ENCODE peak calls at places on chromosomes 5 and 9, in eight cellular contexts. K, C, R, O, T, F, Y and M are unnamed samples. For H3K27me3, the result is how much of the 10 kb centered on the place peaks cover.

GRCh38 chr9:1050125-1050895 is at the start of gene DMRT2:
- DNase-seq in C (peak), R (peak), O (peak), Y (peak), T (peak), K (peak), F (peak), M (peak)

GRCh38 chr5:18394154-18394804 is 760.0 kb downstream of the TAF11L14 start:
- DNase-seq in R (peak), O (peak), F (peak), T (no peak), Y (peak), C (peak), K (peak), M (peak)

GRCh38 chr5:131968396-131968954 is 23.0 kb upstream of the MEIKIN start:
- DNase-seq in F (peak), T (no peak), C (no peak), K (no peak), R (no peak), Y (no peak), O (no peak), M (no peak)

GRCh38 chr5:35047785-35048404 is at the start of gene AGXT2:
- DNase-seq in K (no peak), F (no peak), O (no peak), C (no peak), R (no peak), T (no peak), Y (no peak), M (no peak)

GRCh38 chr9:4679268-4680177 is at the start of gene CDC37L1:
- DNase-seq in O (peak), Y (peak), F (peak), R (peak), C (peak), K (peak), T (peak), M (peak)

GRCh38 chr9:127049044-127049443 is 73.4 kb downstream of the ANGPTL2 start:
- DNase-seq in O (no peak), C (peak), T (peak), K (no peak), F (peak), Y (peak), R (no peak), M (no peak)

GRCh38 chr5:82107277-82107676 is 135.5 kb downstream of the ATG10 start:
- DNase-seq in K (no peak), C (peak), T (no peak), R (no peak), Y (no peak), O (peak), F (peak), M (no peak)

GRCh38 chr5:5941486-5941885 is 436.9 kb downstream of the MED10 start:
- DNase-seq in R (no peak), C (no peak), K (peak), Y (no peak), O (no peak), T (no peak), F (no peak), M (no peak)

GRCh38 chr9:69097053-69097452 is 61.5 kb downstream of the FXN start:
- DNase-seq in O (no peak), F (peak), K (no peak), T (no peak), R (no peak), Y (peak), C (peak), M (peak)

GRCh38 chr9:129561594-129562281 is 59.2 kb downstream of the C9orf50 start:
- DNase-seq in C (peak), K (no peak), F (peak), R (peak), Y (no peak), O (no peak), T (no peak), M (no peak)

GRCh38 chr5:77428033-77428432 is 64.1 kb downstream of the WDR41 start:
- DNase-seq in K (no peak), R (no peak), C (no peak), O (no peak), Y (no peak), T (no peak), F (no peak), M (no peak)
- H3K4me3 ChIP-seq in K (no peak), R (no peak), C (no peak), O (no peak), Y (no peak), T (no peak), F (no peak), M (no peak)

GRCh38 chr9:88660611-88661010 is 125.6 kb downstream of the NXNL2 start:
- DNase-seq in Y (no peak), O (peak), R (peak), T (no peak), F (peak), C (peak), K (peak), M (peak)
- H3K27me3 ChIP-seq in Y (under half), O (under half), R (under half), T (under half), F (under half), C (under half), K (under half), M (under half)

DNA sequence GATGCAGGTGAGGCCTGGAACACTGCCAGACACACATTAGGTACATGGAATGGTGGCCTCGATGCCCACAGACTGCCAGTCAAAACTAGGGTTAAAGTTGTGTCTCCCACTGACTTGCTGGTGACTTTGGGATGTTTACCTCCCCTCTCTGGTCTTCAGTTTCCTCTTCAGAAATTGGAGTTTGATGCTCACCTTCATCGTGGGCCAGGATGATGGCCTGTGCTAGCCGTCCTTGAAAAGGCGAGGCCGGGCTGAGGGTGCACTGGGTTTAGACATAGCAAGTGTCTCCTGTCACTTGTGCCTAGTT is 49.0 kb upstream of the FOXE1 start:
- DNase-seq in R (no peak), K (no peak), C (no peak), F (no peak), T (no peak), Y (no peak), O (no peak), M (no peak)
- H3K4me3 ChIP-seq in R (peak), K (peak), C (no peak), F (peak), T (no peak), Y (no peak), O (peak), M (peak)

GRCh38 chr9:136128436-136128835 is 9.8 kb upstream of the TMEM250 start:
- DNase-seq in O (no peak), C (no peak), T (no peak), Y (no peak), R (no peak), K (no peak), F (no peak), M (no peak)

GRCh38 chr9:136131629-136132499 is 13.2 kb upstream of the TMEM250 start:
- DNase-seq in T (no peak), F (no peak), O (no peak), Y (no peak), K (no peak), C (no peak), R (no peak), M (no peak)

GRCh38 chr9:136127313-136127712 is 8.6 kb upstream of the TMEM250 start:
- DNase-seq in T (no peak), C (no peak), Y (no peak), O (no peak), R (no peak), F (no peak), K (no peak), M (no peak)

GRCh38 chr9:136132500-136133050 is 13.9 kb upstream of the TMEM250 start:
- DNase-seq in O (no peak), C (no peak), R (no peak), Y (no peak), T (no peak), K (no peak), F (no peak), M (no peak)

DNA sequence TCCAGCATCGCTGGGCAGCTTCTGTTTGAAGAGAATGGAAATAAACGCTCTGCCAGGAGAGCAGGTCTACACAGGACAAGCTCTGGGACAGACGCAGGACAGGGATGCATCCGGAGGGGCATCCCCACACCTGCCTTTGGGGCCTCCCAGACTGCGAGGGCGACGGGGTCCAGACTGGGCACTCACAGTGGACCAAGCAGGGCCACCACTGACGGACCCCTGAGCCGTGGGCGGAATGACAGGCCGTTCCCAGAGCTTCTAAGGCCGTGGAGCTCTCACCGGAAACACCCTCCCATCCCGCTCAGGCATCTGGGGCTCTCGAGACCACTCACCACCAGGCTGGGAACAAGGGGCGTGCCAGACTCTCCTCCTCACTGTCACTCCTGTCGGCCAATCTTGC is 10.5 kb upstream of the TMEM250 start:
- DNase-seq in R (no peak), T (no peak), F (no peak), K (no peak), Y (no peak), C (no peak), O (no peak), M (no peak)
- H3K27me3 ChIP-seq in R (under half), T (under half), F (under half), K (under half), Y (under half), C (half or more), O (under half), M (under half)

DNA sequence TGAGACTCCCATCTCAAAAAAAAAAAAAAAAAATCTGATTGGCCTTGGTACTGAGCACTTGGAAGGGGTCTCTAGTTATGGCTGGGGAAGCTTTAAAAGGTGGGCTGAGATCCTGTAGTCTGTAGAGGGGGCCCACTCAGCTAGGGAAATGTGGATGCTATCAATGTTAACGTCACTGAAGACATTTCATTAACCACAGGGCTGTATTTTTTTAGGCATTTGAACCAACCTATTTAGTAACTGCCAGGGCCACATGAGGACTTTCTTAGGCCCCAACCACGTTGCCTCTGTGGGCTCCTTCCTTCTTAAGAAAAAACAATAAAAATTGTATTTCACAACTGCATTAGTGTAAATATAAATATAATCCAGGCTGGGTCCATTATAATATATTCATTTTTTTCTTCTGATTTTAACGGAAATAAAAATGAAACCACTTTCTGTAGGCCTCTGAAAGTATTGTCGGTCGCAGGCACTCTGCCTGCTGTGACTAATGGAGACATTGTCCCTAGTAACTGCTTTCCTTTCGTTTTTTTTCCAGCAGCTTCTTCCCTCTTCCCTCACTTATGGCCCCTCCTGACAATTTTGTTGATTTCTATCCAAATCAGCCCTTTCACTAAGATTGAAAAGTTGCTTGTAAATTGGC is 71.6 kb downstream of the GCNT1 start:
- DNase-seq in O (no peak), Y (no peak), T (no peak), C (peak), R (no peak), F (peak), K (no peak), M (no peak)
- H3K4me3 ChIP-seq in O (no peak), Y (no peak), T (no peak), C (no peak), R (no peak), F (no peak), K (no peak), M (no peak)